ENCODE peak calls at places on chromosomes 1 and 21, in four cellular contexts. I is PC-3; A is activated T-helper 9 cell treated with anti-CD3 and anti-CD28 coated beads, Interleukin-2, amount 50 U/mL, for 16 hours; Q is endothelial cell. O is an unnamed sample.
A peak's percentile ranks its signal among the peaks of the same experiment; 100 is the strongest.

GRCh38 chr1:222557148-222557547 is 9.2 kb upstream of the HHIPL2 start:
- DNase-seq in A (no peak), I (no peak), Q (no peak), O (no peak)

GRCh38 chr1:218211241-218211640 is 73.9 kb upstream of the RRP15 start:
- DNase-seq in A (no peak), I (peak; percentile 71), Q (no peak), O (no peak)

GRCh38 chr1:30378023-30378596 is 345.3 kb downstream of the MATN1 start:
- DNase-seq in I (no peak), Q (no peak), A (no peak), O (no peak)

GRCh38 chr1:233704882-233705723 is 91.2 kb downstream of the KCNK1 start:
- DNase-seq in I (no peak), A (no peak), Q (no peak), O (no peak)

GRCh38 chr21:34181418-34181817 is 108.0 kb downstream of the MRPS6 start:
- DNase-seq in I (no peak), A (no peak), Q (no peak), O (no peak)

GRCh38 chr1:44534771-44535170 is 129.7 kb downstream of the RNF220 start:
- DNase-seq in Q (no peak), A (no peak), I (no peak), O (no peak)

GRCh38 chr21:46151261-46151988 is 4.0 kb downstream of the FTCD start:
- DNase-seq in I (no peak), Q (no peak), A (no peak), O (no peak)

GRCh38 chr1:67817319-67817718 is 15.9 kb downstream of the GNG12 start:
- DNase-seq in Q (no peak), A (no peak), I (no peak), O (no peak)

GRCh38 chr1:233599542-233600073 is 14.3 kb upstream of the KCNK1 start:
- DNase-seq in A (no peak), Q (no peak), I (no peak), O (no peak)

GRCh38 chr1:58755468-58755872 is 28.4 kb downstream of the JUN start:
- DNase-seq in I (peak; percentile 99), A (peak; percentile 33), Q (no peak), O (no peak)

GRCh38 chr1:184517130-184517529 is 130.3 kb downstream of the C1orf21 start:
- DNase-seq in I (no peak), A (no peak), Q (no peak), O (no peak)

GRCh38 chr1:235503333-235504121 is 725 bp downstream of the B3GALNT2 start:
- DNase-seq in I (peak; percentile 31), Q (peak; percentile 47), A (peak; percentile 3), O (peak; percentile 62)

GRCh38 chr1:165833358-165833757 is 5.9 kb downstream of the UCK2 start:
- DNase-seq in A (no peak), Q (no peak), I (no peak), O (no peak)

GRCh38 chr1:245803666-245804037 is 648.9 kb downstream of the KIF26B start:
- DNase-seq in A (no peak), Q (no peak), I (no peak), O (no peak)

GRCh38 chr1:202230939-202231645 is 37.5 kb downstream of the LGR6 start:
- DNase-seq in A (no peak), Q (no peak), I (no peak), O (no peak)

GRCh38 chr1:179241716-179242115 is 12.2 kb upstream of the ABL2 start:
- DNase-seq in A (no peak), Q (no peak), I (no peak), O (no peak)

GRCh38 chr1:24986372-24986979 is 56.4 kb upstream of the RUNX3 start:
- DNase-seq in Q (no peak), I (no peak), A (no peak), O (no peak)

GRCh38 chr1:203359010-203359571 is 8.2 kb upstream of the FMOD start:
- DNase-seq in I (no peak), Q (no peak), A (no peak), O (no peak)

GRCh38 chr1:22488319-22488718 is 36.7 kb downstream of the ZBTB40 start:
- DNase-seq in Q (peak; percentile 26), I (no peak), A (no peak), O (no peak)

GRCh38 chr1:239732770-239733169 is 346.4 kb downstream of the CHRM3 start:
- DNase-seq in Q (no peak), I (no peak), A (no peak), O (no peak)

GRCh38 chr1:154864189-154864985 is 5.7 kb downstream of the KCNN3 start:
- DNase-seq in I (no peak), Q (no peak), A (no peak), O (no peak)

GRCh38 chr1:31413405-31414005 is 492 bp downstream of the SERINC2 start:
- DNase-seq in I (peak; percentile 74), Q (peak; percentile 45), A (no peak), O (peak; percentile 69)

GRCh38 chr1:29855761-29856160 is 619.4 kb downstream of the PTPRU start:
- DNase-seq in I (no peak), Q (no peak), A (no peak), O (no peak)

GRCh38 chr1:53292690-53293089 is 35.2 kb downstream of the LRP8 start:
- DNase-seq in Q (no peak), I (no peak), A (no peak), O (no peak)

GRCh38 chr1:228374711-228375577 is 31.7 kb downstream of the TRIM11 start:
- DNase-seq in A (no peak), I (no peak), Q (no peak), O (no peak)

GRCh38 chr1:88892146-88892877 is 945 bp upstream of the GTF2B start:
- DNase-seq in I (peak; percentile 95), A (no peak), Q (peak; percentile 26), O (no peak)

O was measured in D341Med.